ENCODE peak calls at places on chromosomes 7 and 10, in ten cellular contexts. B is GM13976; G is left ventricle myocardium inferior; E is sigmoid colon; M is psoas muscle; I is colonic mucosa; W is endothelial cell; X is pancreas; H is cardiac muscle cell; Z is CD8-positive, alpha-beta T cell. F is an unnamed sample.
A peak's percentile ranks its signal among the peaks of the same experiment; 100 is the strongest.

GRCh38 chr10:80694930-80695329 is 157.2 kb downstream of the SH2D4B start:
- DNase-seq in B (no peak), G (no peak), E (no peak), M (no peak), I (no peak), W (no peak), X (no peak), H (no peak), Z (no peak), F (peak; percentile 13)

GRCh38 chr10:120582753-120583152 is 125.7 kb downstream of the PLPP4 start:
- DNase-seq in B (no peak), G (no peak), E (no peak), M (no peak), I (no peak), W (no peak), X (no peak), H (no peak), Z (no peak), F (no peak)

GRCh38 chr10:51879238-51879637 is 179.8 kb upstream of the CSTF2T start:
- DNase-seq in B (peak; percentile 33), G (no peak), E (peak; percentile 67), M (peak; percentile 18), I (no peak), W (no peak), X (no peak), H (no peak), Z (no peak), F (peak; percentile 3)

GRCh38 chr10:21069929-21070363 is 172.8 kb upstream of the NEBL start:
- DNase-seq in B (no peak), G (no peak), E (no peak), M (no peak), I (no peak), W (no peak), X (no peak), H (peak; percentile 37), Z (no peak), F (no peak)

GRCh38 chr10:118481871-118482270 is 113.6 kb downstream of the PRLHR start:
- DNase-seq in B (no peak), G (no peak), E (no peak), M (no peak), I (no peak), W (no peak), X (no peak), H (no peak), Z (no peak), F (no peak)

GRCh38 chr7:116193329-116194087 is 16.8 kb upstream of the TES start:
- DNase-seq in B (no peak), G (no peak), E (no peak), M (no peak), I (no peak), W (no peak), X (no peak), H (no peak), Z (no peak), F (no peak)

GRCh38 chr7:91694221-91694856 is 186.2 kb downstream of the MTERF1 start:
- DNase-seq in B (no peak), G (no peak), E (no peak), M (no peak), I (no peak), W (no peak), X (no peak), H (no peak), Z (no peak), F (no peak)

GRCh38 chr10:8189458-8189857 is 135.0 kb downstream of the GATA3 start:
- DNase-seq in B (no peak), G (no peak), E (no peak), M (no peak), I (no peak), W (peak; percentile 12), X (no peak), H (no peak), Z (no peak), F (no peak)

GRCh38 chr10:130138479-130138866 is 2.3 kb downstream of the GLRX3 start:
- DNase-seq in B (no peak), G (no peak), E (no peak), M (no peak), I (no peak), W (no peak), X (no peak), H (no peak), Z (no peak), F (peak; percentile 34)

GRCh38 chr10:112271982-112272381 is 11.2 kb upstream of the TECTB start:
- DNase-seq in B (no peak), G (no peak), E (no peak), M (no peak), I (no peak), W (no peak), X (no peak), H (no peak), Z (no peak), F (no peak)

GRCh38 chr7:153835104-153835503 is 217.1 kb upstream of the DPP6 start:
- DNase-seq in B (no peak), G (no peak), E (no peak), M (no peak), I (no peak), W (no peak), X (no peak), H (no peak), Z (no peak), F (no peak)
- TF ChIP-seq CTCF in B (no peak), G (peak; percentile 32), E (no peak), M (no peak), I (no peak), W (no peak), X (no peak), H (no peak), Z (no peak), F (no peak)

GRCh38 chr7:87784424-87784823 is 91.7 kb downstream of the SLC25A40 start:
- DNase-seq in B (no peak), G (no peak), E (no peak), M (no peak), I (no peak), W (no peak), X (no peak), H (no peak), Z (no peak), F (no peak)
- TF ChIP-seq CTCF in B (no peak), G (no peak), E (no peak), M (no peak), I (no peak), W (no peak), X (no peak), H (no peak), Z (no peak), F (no peak)

GRCh38 chr10:116470768-116471415 is 43.2 kb downstream of the PNLIPRP3 start:
- DNase-seq in B (no peak), G (no peak), E (no peak), M (no peak), I (peak; percentile 45), W (peak; percentile 46), X (peak; percentile 66), H (no peak), Z (no peak), F (peak; percentile 45)
- TF ChIP-seq CTCF in B (no peak), G (no peak), E (no peak), M (no peak), I (no peak), W (peak; percentile 23), X (peak; percentile 34), H (peak; percentile 4), Z (no peak), F (peak; percentile 28)

GRCh38 chr7:129606801-129607200 is 4.7 kb upstream of the NRF1 start:
- DNase-seq in B (peak; percentile 41), G (no peak), E (no peak), M (no peak), I (no peak), W (no peak), X (no peak), H (no peak), Z (no peak), F (no peak)

GRCh38 chr7:129605038-129605437 is 6.5 kb upstream of the NRF1 start:
- DNase-seq in B (no peak), G (no peak), E (no peak), M (no peak), I (no peak), W (no peak), X (no peak), H (no peak), Z (no peak), F (no peak)

GRCh38 chr7:129605960-129606644 is 5.4 kb upstream of the NRF1 start:
- DNase-seq in B (peak; percentile 41), G (no peak), E (no peak), M (no peak), I (no peak), W (no peak), X (no peak), H (no peak), Z (no peak), F (no peak)

GRCh38 chr7:129609666-129610065 is 1.9 kb upstream of the NRF1 start:
- DNase-seq in B (no peak), G (no peak), E (no peak), M (no peak), I (no peak), W (no peak), X (no peak), H (no peak), Z (no peak), F (no peak)

DNA sequence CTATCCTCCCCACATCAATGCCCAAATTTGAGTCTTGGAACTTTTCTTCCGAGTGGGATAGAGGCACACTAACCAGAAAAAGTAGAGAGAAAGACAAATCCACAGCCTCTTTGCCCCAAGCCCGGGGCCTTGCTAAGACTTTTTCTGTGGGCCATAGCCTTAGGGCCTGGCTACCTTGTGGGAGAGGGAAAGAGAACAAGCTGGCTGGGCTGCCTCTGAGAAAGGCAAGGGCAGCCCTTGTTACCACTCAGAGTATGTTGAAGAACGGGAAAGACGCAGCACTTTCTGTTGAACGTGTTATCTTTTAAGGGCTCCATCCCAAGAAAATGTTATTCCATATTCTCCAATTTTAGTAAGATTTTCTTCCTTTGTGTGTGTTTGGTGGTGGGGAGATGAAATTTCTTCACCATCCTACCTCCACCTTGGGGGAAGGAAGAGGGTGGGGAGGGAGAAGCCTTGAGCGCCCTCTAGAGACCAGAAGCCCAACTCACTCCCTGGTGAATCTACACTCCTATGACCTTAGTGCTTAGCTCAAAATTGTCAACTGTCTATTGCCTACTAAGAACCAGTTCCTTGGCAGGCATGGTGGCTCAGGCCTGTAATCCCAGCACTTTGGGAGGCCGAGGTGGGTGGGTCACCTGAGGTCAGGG is 3.9 kb upstream of the NRF1 start:
- DNase-seq in B (peak; percentile 62), G (no peak), E (no peak), M (no peak), I (peak; percentile 43), W (peak; percentile 25), X (no peak), H (peak; percentile 55), Z (peak; percentile 50), F (peak; percentile 46)
- TF ChIP-seq CTCF in B (peak; percentile 41), G (peak; percentile 43), E (peak; percentile 13), M (peak; percentile 28), I (peak; percentile 38), W (peak; percentile 45), X (no peak), H (peak; percentile 64), Z (peak; percentile 41), F (peak; percentile 41)